ENCODE peak calls at places on chromosomes 4 and X, in eight cellular contexts. A, H, N, O, I, J, F and S are unnamed samples.

GRCh38 chr4:138765442-138765841 is 250.1 kb upstream of the NOCT start:
- DNase-seq in A (no peak), H (no peak), N (no peak), O (no peak), I (no peak), J (no peak), F (no peak), S (no peak)

GRCh38 chrX:2145672-2146412 is 354.9 kb downstream of the DHRSX start:
- DNase-seq in A (no peak), H (no peak), N (peak; percentile 20), O (no peak), I (no peak), J (no peak), F (no peak), S (no peak)

GRCh38 chr4:40931238-40931637 is 181.5 kb downstream of the NSUN7 start:
- DNase-seq in A (no peak), H (no peak), N (no peak), O (no peak), I (no peak), J (no peak), F (no peak), S (no peak)

GRCh38 chrX:118251251-118251650 is 94.7 kb upstream of the WDR44 start:
- DNase-seq in A (peak; percentile 53), H (no peak), N (peak; percentile 54), O (no peak), I (no peak), J (no peak), F (no peak), S (peak; percentile 50)

GRCh38 chrX:50067435-50068292 is 133.1 kb downstream of the AKAP4 start:
- DNase-seq in A (peak; percentile 40), H (peak; percentile 66), N (no peak), O (no peak), I (peak; percentile 70), J (no peak), F (no peak), S (no peak)

GRCh38 chr4:76301775-76302162 is 4.8 kb upstream of the STBD1 start:
- DNase-seq in A (no peak), H (peak; percentile 39), N (no peak), O (no peak), I (no peak), J (no peak), F (no peak), S (no peak)

GRCh38 chrX:71679575-71680207 is 12.3 kb downstream of the LOC101059915 start:
- DNase-seq in A (no peak), H (no peak), N (no peak), O (no peak), I (no peak), J (no peak), F (no peak), S (no peak)

GRCh38 chr4:110270492-110271197 is 72.2 kb upstream of the ELOVL6 start:
- DNase-seq in A (peak; percentile 80), H (no peak), N (peak; percentile 91), O (no peak), I (no peak), J (no peak), F (no peak), S (peak; percentile 84)

GRCh38 chrX:39201305-39201990 is 400.2 kb downstream of the MID1IP1 start:
- DNase-seq in A (no peak), H (no peak), N (peak; percentile 15), O (no peak), I (no peak), J (no peak), F (no peak), S (no peak)

GRCh38 chr4:95599777-95600436 is 51.1 kb upstream of the UNC5C start:
- DNase-seq in A (peak; percentile 3), H (no peak), N (no peak), O (no peak), I (no peak), J (no peak), F (no peak), S (no peak)

GRCh38 chr4:102606261-102606660 is 105.1 kb downstream of the NFKB1 start:
- DNase-seq in A (no peak), H (no peak), N (no peak), O (no peak), I (no peak), J (no peak), F (no peak), S (no peak)

GRCh38 chr4:63232058-63232457 is 1177.2 kb downstream of the TECRL start:
- DNase-seq in A (no peak), H (no peak), N (no peak), O (no peak), I (no peak), J (no peak), F (no peak), S (no peak)

GRCh38 chr4:1516261-1516660 is 110.0 kb upstream of the NKX1-1 start:
- DNase-seq in A (no peak), H (no peak), N (no peak), O (no peak), I (no peak), J (peak; percentile 52), F (no peak), S (no peak)

GRCh38 chr4:65083076-65083475 is 587.2 kb downstream of the EPHA5 start:
- DNase-seq in A (no peak), H (no peak), N (no peak), O (no peak), I (no peak), J (no peak), F (no peak), S (no peak)

GRCh38 chr4:6257243-6258025 is 12.2 kb upstream of the WFS1 start:
- DNase-seq in A (no peak), H (no peak), N (no peak), O (no peak), I (peak; percentile 78), J (no peak), F (no peak), S (no peak)

GRCh38 chr4:184165291-184165690 is 52.4 kb downstream of the ENPP6 start:
- DNase-seq in A (no peak), H (no peak), N (no peak), O (no peak), I (peak; percentile 65), J (no peak), F (no peak), S (no peak)

GRCh38 chrX:111182938-111183337 is 86.9 kb downstream of the PAK3 start:
- DNase-seq in A (no peak), H (no peak), N (no peak), O (no peak), I (no peak), J (no peak), F (no peak), S (peak; percentile 16)

GRCh38 chr4:96739101-96739500 is 899.2 kb downstream of the PDHA2 start:
- DNase-seq in A (no peak), H (no peak), N (no peak), O (no peak), I (no peak), J (no peak), F (no peak), S (no peak)
- H3K9me3 ChIP-seq in A (no peaks in the 10 kb centered on the region), H (peaks cover 44% of the 10 kb centered on the region), N (no peaks in the 10 kb centered on the region), O (no peaks in the 10 kb centered on the region), I (peaks cover 9% of the 10 kb centered on the region), J (no peaks in the 10 kb centered on the region), F (no peaks in the 10 kb centered on the region), S (no peaks in the 10 kb centered on the region)

GRCh38 chrX:105120460-105120859 is 100.0 kb downstream of the TEX13A start:
- DNase-seq in A (no peak), H (no peak), N (no peak), O (no peak), I (no peak), J (no peak), F (no peak), S (peak; percentile 13)

GRCh38 chrX:105117621-105118020 is 102.9 kb downstream of the TEX13A start:
- DNase-seq in A (no peak), H (no peak), N (no peak), O (no peak), I (no peak), J (no peak), F (no peak), S (peak; percentile 24)

GRCh38 chrX:105114554-105115130 is 105.9 kb downstream of the TEX13A start:
- DNase-seq in A (no peak), H (no peak), N (no peak), O (no peak), I (no peak), J (no peak), F (no peak), S (no peak)

DNA sequence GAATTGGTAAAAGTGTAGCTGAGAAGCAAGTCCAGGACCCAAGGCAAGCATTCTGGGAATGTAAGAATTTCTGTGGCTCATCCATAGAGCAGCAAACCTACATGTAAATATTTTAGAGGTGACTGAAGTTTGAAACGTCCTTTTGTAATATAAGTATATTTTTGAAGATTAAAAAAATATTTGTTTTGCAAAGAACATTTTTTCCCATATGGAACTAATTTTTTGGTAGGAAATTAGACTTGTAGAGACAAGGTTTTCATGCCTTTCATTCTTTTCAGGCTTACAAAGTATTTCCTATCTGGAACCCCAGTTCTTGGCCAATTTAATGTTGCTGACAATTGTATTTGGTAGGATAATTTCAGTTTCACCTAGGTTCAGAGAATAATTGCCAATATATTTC is 104.0 kb downstream of the TEX13A start:
- DNase-seq in A (no peak), H (no peak), N (no peak), O (no peak), I (no peak), J (no peak), F (no peak), S (peak; percentile 62)
- H3K9me3 ChIP-seq in A (no peaks in the 10 kb centered on the region), H (no peaks in the 10 kb centered on the region), N (no peaks in the 10 kb centered on the region), O (no peaks in the 10 kb centered on the region), I (no peaks in the 10 kb centered on the region), J (no peaks in the 10 kb centered on the region), F (no peaks in the 10 kb centered on the region), S (no peaks in the 10 kb centered on the region)

GRCh38 chr4:146621-147020 is 22.3 kb downstream of the ZNF718 start:
- DNase-seq in A (no peak), H (no peak), N (no peak), O (no peak), I (no peak), J (no peak), F (no peak), S (no peak)

DNA sequence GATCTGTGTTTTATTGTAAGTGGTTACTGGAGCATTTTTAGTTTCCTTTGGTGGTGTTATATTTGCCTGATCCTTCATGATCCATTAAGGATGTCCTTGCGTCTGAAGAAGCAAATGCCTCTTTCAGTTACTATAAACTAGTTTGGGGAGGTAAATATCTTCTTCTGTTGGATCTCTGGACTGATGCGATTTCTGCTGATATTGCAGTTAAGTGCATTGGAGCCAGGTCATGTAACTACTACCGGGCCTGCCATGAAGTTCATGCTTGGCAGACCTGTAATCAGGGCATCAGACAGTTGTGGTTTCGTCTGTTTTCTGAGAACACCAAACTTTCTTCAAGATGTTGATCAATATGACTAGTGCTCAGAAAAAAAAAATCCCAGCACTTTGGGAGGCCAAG is 22.9 kb downstream of the ZNF718 start:
- DNase-seq in A (no peak), H (no peak), N (no peak), O (no peak), I (no peak), J (no peak), F (no peak), S (no peak)
- H3K9me3 ChIP-seq in A (no peaks in the 10 kb centered on the region), H (peaks cover 79% of the 10 kb centered on the region), N (peaks cover 21% of the 10 kb centered on the region), O (peaks cover 34% of the 10 kb centered on the region), I (peaks cover 21% of the 10 kb centered on the region), J (peaks cover 21% of the 10 kb centered on the region), F (peaks cover 27% of the 10 kb centered on the region), S (peaks cover 93% of the 10 kb centered on the region)

DNA sequence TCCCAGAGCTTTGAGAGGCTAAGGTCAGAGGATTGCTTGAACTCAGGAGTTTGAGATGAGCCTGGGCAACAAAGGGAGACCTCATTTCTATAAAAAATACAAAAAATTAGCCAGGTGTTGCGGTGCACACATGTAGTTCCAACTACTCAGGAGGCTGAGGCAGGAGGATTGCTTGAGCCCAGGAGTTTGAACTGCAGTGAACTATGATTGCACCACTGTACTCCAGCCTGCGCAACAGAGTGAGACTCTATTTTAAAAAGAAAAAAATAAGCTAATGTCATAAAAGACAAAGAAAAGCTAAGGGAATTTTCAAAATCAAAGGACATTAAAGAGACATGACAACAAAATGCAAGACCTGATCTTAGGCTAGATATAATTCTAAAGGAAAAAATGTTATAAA is 75.1 kb downstream of the SPRY1 start:
- DNase-seq in A (no peak), H (no peak), N (no peak), O (no peak), I (no peak), J (no peak), F (no peak), S (no peak)
- H3K9me3 ChIP-seq in A (no peaks in the 10 kb centered on the region), H (no peaks in the 10 kb centered on the region), N (no peaks in the 10 kb centered on the region), O (no peaks in the 10 kb centered on the region), I (no peaks in the 10 kb centered on the region), J (no peaks in the 10 kb centered on the region), F (no peaks in the 10 kb centered on the region), S (no peaks in the 10 kb centered on the region)